ENCODE peak calls at places on chromosomes 16 and 17, in five cellular contexts. One of them, this sample, is unnamed.

GRCh38 chr17:7383742-7384488 is 3.0 kb downstream of the TNK1 start:
- DNase-seq in AG09309: no peak
- DNase-seq in activated naive CD4-positive, alpha-beta T cell: peak; percentile 59
- DNase-seq in fibroblast of the conjunctiva: no peak
- DNase-seq in BE2C: peak; percentile 62
- DNase-seq in this sample: peak; percentile 82

GRCh38 chr16:84379731-84380369 is 11.5 kb downstream of the ATP2C2 start:
- DNase-seq in AG09309: no peak
- DNase-seq in activated naive CD4-positive, alpha-beta T cell: no peak
- DNase-seq in fibroblast of the conjunctiva: no peak
- DNase-seq in BE2C: no peak
- DNase-seq in this sample: no peak

GRCh38 chr17:45016823-45017222 is 34.6 kb downstream of the DCAKD start:
- DNase-seq in AG09309: no peak
- DNase-seq in activated naive CD4-positive, alpha-beta T cell: no peak
- DNase-seq in fibroblast of the conjunctiva: no peak
- DNase-seq in BE2C: no peak
- DNase-seq in this sample: no peak

GRCh38 chr16:28218109-28218508 is 6.3 kb upstream of the XPO6 start:
- DNase-seq in AG09309: peak; percentile 14
- DNase-seq in activated naive CD4-positive, alpha-beta T cell: no peak
- DNase-seq in fibroblast of the conjunctiva: peak; percentile 30
- DNase-seq in BE2C: no peak
- DNase-seq in this sample: no peak

GRCh38 chr16:67820608-67821259 is 14.0 kb downstream of the TSNAXIP1 start:
- DNase-seq in AG09309: no peak
- DNase-seq in activated naive CD4-positive, alpha-beta T cell: no peak
- DNase-seq in fibroblast of the conjunctiva: no peak
- DNase-seq in BE2C: no peak
- DNase-seq in this sample: no peak

GRCh38 chr16:15583526-15583925 is 59.4 kb downstream of the MARF1 start:
- DNase-seq in AG09309: no peak
- DNase-seq in activated naive CD4-positive, alpha-beta T cell: no peak
- DNase-seq in fibroblast of the conjunctiva: no peak
- DNase-seq in BE2C: no peak
- DNase-seq in this sample: no peak

GRCh38 chr16:10081201-10081940 is 100.9 kb downstream of the GRIN2A start:
- DNase-seq in AG09309: no peak
- DNase-seq in activated naive CD4-positive, alpha-beta T cell: no peak
- DNase-seq in fibroblast of the conjunctiva: no peak
- DNase-seq in BE2C: no peak
- DNase-seq in this sample: no peak

GRCh38 chr16:80055831-80056230 is 455.3 kb upstream of the MAF start:
- DNase-seq in AG09309: no peak
- DNase-seq in activated naive CD4-positive, alpha-beta T cell: no peak
- DNase-seq in fibroblast of the conjunctiva: no peak
- DNase-seq in BE2C: no peak
- DNase-seq in this sample: no peak

GRCh38 chr16:6864244-6864643 is 468.4 kb upstream of the RBFOX1 start:
- DNase-seq in AG09309: no peak
- DNase-seq in activated naive CD4-positive, alpha-beta T cell: no peak
- DNase-seq in fibroblast of the conjunctiva: no peak
- DNase-seq in BE2C: no peak
- DNase-seq in this sample: no peak

GRCh38 chr16:67546761-67547422 is 15.4 kb upstream of the CTCF start:
- DNase-seq in AG09309: no peak
- DNase-seq in activated naive CD4-positive, alpha-beta T cell: peak; percentile 61
- DNase-seq in fibroblast of the conjunctiva: peak; percentile 47
- DNase-seq in BE2C: peak; percentile 88
- DNase-seq in this sample: peak; percentile 89